ENCODE peak calls at places on chromosome 19, in seven cellular contexts. Y is H9, V is IMR-90, L is mesendoderm, P is neuronal stem cell, H is trophoblast cell, B is H1. F is an unnamed sample.

GRCh38 chr19:16945762-16946465 is 57.1 kb downstream of the F2RL3 start:
- DNase-seq in Y (no peak), V (no peak), L (no peak), P (no peak), H (no peak), B (no peak), F (no peak)

GRCh38 chr19:56639217-56639616 is 3.7 kb upstream of the SMIM17 start:
- DNase-seq in Y (no peak), V (peak; percentile 3), L (peak; percentile 63), P (peak; percentile 53), H (peak; percentile 13), B (no peak), F (peak; percentile 5)

GRCh38 chr19:12187625-12188024 is 24.7 kb downstream of the ZNF136 start:
- DNase-seq in Y (no peak), V (no peak), L (peak; percentile 20), P (no peak), H (no peak), B (no peak), F (peak; percentile 20)

GRCh38 chr19:13554506-13555235 is 48.4 kb upstream of the CACNA1A start:
- DNase-seq in Y (no peak), V (no peak), L (no peak), P (no peak), H (no peak), B (no peak), F (no peak)

GRCh38 chr19:2409352-2409912 is 18.0 kb downstream of the TIMM13 start:
- DNase-seq in Y (no peak), V (no peak), L (no peak), P (no peak), H (no peak), B (no peak), F (no peak)

GRCh38 chr19:12828494-12828893 is 5.9 kb downstream of the RTBDN start:
- DNase-seq in Y (peak; percentile 89), V (no peak), L (peak; percentile 63), P (no peak), H (no peak), B (no peak), F (no peak)

GRCh38 chr19:13120817-13121216 is 2.8 kb downstream of the NACC1 start:
- DNase-seq in Y (no peak), V (peak; percentile 85), L (no peak), P (no peak), H (no peak), B (no peak), F (peak; percentile 46)

GRCh38 chr19:40610396-40611064 is 9.4 kb downstream of the LTBP4 start:
- DNase-seq in Y (peak; percentile 35), V (no peak), L (no peak), P (no peak), H (no peak), B (no peak), F (no peak)

GRCh38 chr19:2529473-2529918 is 53.6 kb downstream of the GADD45B start:
- DNase-seq in Y (no peak), V (peak; percentile 96), L (peak; percentile 77), P (no peak), H (peak; percentile 100), B (no peak), F (peak; percentile 99)

GRCh38 chr19:15737722-15738121 is at the start of gene OR10H3:
- DNase-seq in Y (no peak), V (no peak), L (no peak), P (no peak), H (no peak), B (no peak), F (no peak)

GRCh38 chr19:10719466-10719961 is 1.6 kb downstream of the DNM2 start:
- DNase-seq in Y (no peak), V (no peak), L (peak; percentile 11), P (no peak), H (no peak), B (no peak), F (peak; percentile 5)

GRCh38 chr19:11295180-11295579 is 780 bp upstream of the TSPAN16 start:
- DNase-seq in Y (no peak), V (no peak), L (no peak), P (no peak), H (no peak), B (no peak), F (no peak)

GRCh38 chr19:41416194-41416674 is 10.9 kb downstream of the B3GNT8 start:
- DNase-seq in Y (no peak), V (no peak), L (no peak), P (no peak), H (no peak), B (no peak), F (no peak)

GRCh38 chr19:2524840-2525723 is 49.2 kb downstream of the GADD45B start:
- DNase-seq in Y (no peak), V (peak; percentile 75), L (peak; percentile 72), P (no peak), H (peak; percentile 89), B (no peak), F (peak; percentile 84)

GRCh38 chr19:6731822-6732221 is 5.6 kb downstream of the GPR108 start:
- DNase-seq in Y (peak; percentile 25), V (no peak), L (no peak), P (no peak), H (no peak), B (no peak), F (no peak)

GRCh38 chr19:6728346-6728745 is 7.9 kb upstream of the C3 start:
- DNase-seq in Y (no peak), V (no peak), L (no peak), P (no peak), H (no peak), B (no peak), F (no peak)

GRCh38 chr19:6730941-6731670 is 6.3 kb downstream of the GPR108 start:
- DNase-seq in Y (peak; percentile 32), V (no peak), L (no peak), P (no peak), H (no peak), B (no peak), F (no peak)

GRCh38 chr19:6730153-6730804 is 7.1 kb downstream of the GPR108 start:
- DNase-seq in Y (peak; percentile 98), V (no peak), L (peak; percentile 82), P (no peak), H (no peak), B (peak; percentile 82), F (no peak)

DNA sequence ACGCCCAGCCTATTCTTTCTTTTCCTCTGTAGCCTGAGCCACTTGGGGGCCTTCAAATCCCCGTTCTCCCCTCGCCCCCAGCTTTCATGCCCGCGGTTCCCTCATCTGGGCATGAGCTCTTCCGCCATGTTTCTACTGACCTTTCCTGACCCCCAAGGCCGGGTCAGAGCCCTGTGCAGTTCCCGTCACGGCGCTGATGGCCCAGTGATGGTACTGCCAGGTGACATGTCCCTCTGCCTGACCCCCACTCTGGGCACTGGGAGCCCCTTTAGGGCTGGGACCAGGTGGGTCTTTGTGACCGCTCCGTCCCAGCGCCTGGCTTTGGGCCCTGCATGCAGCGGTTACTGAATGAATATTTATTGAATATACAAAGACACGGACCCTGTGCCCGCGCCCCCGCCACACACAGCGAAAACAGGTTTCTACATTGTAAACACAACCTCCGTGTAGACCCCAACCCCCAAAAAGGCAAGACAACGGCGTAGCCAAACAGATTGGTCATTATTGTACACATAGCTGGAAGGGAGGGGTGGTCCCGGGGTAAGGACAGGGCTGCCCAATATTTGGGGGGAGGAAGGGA is 7.7 kb downstream of the GPR108 start:
- DNase-seq in Y (no peak), V (no peak), L (no peak), P (no peak), H (no peak), B (no peak), F (no peak)
- H3K27ac ChIP-seq in Y (no peak overlapping the region), V (no peak overlapping the region), L (no peak overlapping the region), P (no peak overlapping the region), H (no peak overlapping the region), B (no peak overlapping the region), F (no peak overlapping the region)

GRCh38 chr19:44149776-44150175 is 8.4 kb downstream of the ZNF234 start:
- DNase-seq in Y (no peak), V (no peak), L (no peak), P (no peak), H (no peak), B (no peak), F (no peak)
- H3K18ac ChIP-seq in Y (no peak overlapping the region), V (no peak overlapping the region), L (no peak overlapping the region), P (no peak overlapping the region), H (no peak overlapping the region), B (no peak overlapping the region), F (no peak overlapping the region)

GRCh38 chr19:5017235-5017634 is 48.3 kb downstream of the KDM4B start:
- DNase-seq in Y (no peak), V (no peak), L (no peak), P (no peak), H (peak; percentile 30), B (no peak), F (no peak)
- H3K27ac ChIP-seq in Y (no peak overlapping the region), V (no peak overlapping the region), L (no peak overlapping the region), P (no peak overlapping the region), H (no peak overlapping the region), B (no peak overlapping the region), F (no peak overlapping the region)

DNA sequence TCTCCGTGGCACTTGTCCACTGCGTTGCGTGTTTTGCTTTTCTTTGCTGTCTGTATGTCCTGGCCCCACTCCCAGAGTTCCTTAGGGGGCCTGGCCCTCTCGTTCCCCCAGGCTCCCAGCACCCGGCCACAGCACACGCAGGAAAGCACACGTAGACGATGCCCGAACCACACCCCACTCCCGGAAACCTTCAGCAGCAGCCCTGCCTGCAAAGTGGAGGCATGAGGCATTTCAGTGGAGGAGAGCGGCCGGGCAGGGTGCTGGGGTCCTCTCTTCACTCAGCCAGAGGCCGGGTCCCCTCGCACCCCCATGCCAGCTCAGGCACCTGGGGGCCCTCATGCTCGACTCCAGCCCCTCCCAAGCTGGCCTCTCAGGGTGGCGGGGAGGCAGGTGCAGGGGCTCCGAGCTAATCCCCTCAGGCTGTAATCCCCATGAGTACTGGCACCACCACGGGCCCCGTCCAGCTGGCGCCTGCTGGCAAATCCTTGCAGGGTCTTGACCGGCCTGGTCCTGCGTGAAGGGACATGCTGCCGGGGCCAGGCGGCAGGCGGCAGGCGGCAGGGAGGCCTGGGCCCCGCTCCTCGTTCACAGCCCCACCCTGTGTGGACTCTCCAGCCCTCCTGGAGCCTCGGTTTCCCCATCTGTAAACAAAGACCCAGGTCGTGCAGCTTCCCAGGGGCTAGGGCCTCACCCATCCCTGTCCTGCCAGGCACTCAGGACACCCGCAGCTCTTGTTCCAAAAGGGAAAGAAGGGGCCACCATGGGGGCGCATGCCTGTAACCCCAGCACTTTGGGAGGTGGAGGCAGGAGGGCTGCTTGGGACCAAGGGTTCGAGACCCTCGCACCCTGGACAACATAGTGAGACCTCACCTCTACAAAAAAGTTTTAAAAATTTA is 7.0 kb downstream of the PIP5K1C start:
- DNase-seq in Y (no peak), V (no peak), L (no peak), P (no peak), H (no peak), B (no peak), F (no peak)
- H3K18ac ChIP-seq in Y (no peak overlapping the region), V (no peak overlapping the region), L (no peak overlapping the region), P (peak overlapping the region; percentile 71), H (peak overlapping the region; percentile 16), B (no peak overlapping the region), F (no peak overlapping the region)

GRCh38 chr19:35119091-35119490 is 3.5 kb downstream of the FXYD3 start:
- DNase-seq in Y (no peak), V (no peak), L (no peak), P (no peak), H (no peak), B (no peak), F (no peak)

GRCh38 chr19:35119578-35119977 is 4.0 kb downstream of the FXYD3 start:
- DNase-seq in Y (no peak), V (no peak), L (no peak), P (no peak), H (no peak), B (no peak), F (no peak)

GRCh38 chr19:35117017-35117570 is 1.5 kb downstream of the FXYD3 start:
- DNase-seq in Y (no peak), V (no peak), L (no peak), P (no peak), H (no peak), B (no peak), F (no peak)

GRCh38 chr19:35117791-35118190 is 2.2 kb downstream of the FXYD3 start:
- DNase-seq in Y (no peak), V (no peak), L (no peak), P (no peak), H (no peak), B (no peak), F (no peak)

GRCh38 chr19:35118268-35119026 is 2.8 kb downstream of the FXYD3 start:
- DNase-seq in Y (no peak), V (no peak), L (no peak), P (no peak), H (no peak), B (no peak), F (no peak)
- H3K27ac ChIP-seq in Y (no peak overlapping the region), V (no peak overlapping the region), L (no peak overlapping the region), P (no peak overlapping the region), H (no peak overlapping the region), B (no peak overlapping the region), F (no peak overlapping the region)